ENCODE peak calls at places on chromosomes 13 and 19, in ten cellular contexts. One of them, this sample, is unnamed. For H3K9me3, the result is how much of the 10 kb centered on the place peaks cover.

GRCh38 chr19:13329766-13330165 is 176.5 kb downstream of the CACNA1A start:
- DNase-seq in ovary: no peak
- DNase-seq in T-helper 17 cell: no peak
- DNase-seq in AG04450: no peak
- DNase-seq in OCI-LY7: no peak
- DNase-seq in CD8-positive, alpha-beta memory T cell: no peak
- DNase-seq in cardiac muscle cell: no peak
- DNase-seq in A549: no peak
- DNase-seq in heart left ventricle: no peak
- DNase-seq in CD4-positive, CD25-positive, alpha-beta regulatory T cell: no peak
- DNase-seq in this sample: no peak

GRCh38 chr19:7718668-7719067 is 13.2 kb downstream of the CLEC4G start:
- DNase-seq in ovary: no peak
- DNase-seq in T-helper 17 cell: no peak
- DNase-seq in AG04450: no peak
- DNase-seq in OCI-LY7: peak
- DNase-seq in CD8-positive, alpha-beta memory T cell: peak
- DNase-seq in cardiac muscle cell: no peak
- DNase-seq in A549: no peak
- DNase-seq in heart left ventricle: no peak
- DNase-seq in CD4-positive, CD25-positive, alpha-beta regulatory T cell: no peak
- DNase-seq in this sample: peak

GRCh38 chr19:49809155-49809986 is 3.7 kb downstream of the FUZ start:
- DNase-seq in ovary: peak
- DNase-seq in T-helper 17 cell: peak
- DNase-seq in AG04450: no peak
- DNase-seq in OCI-LY7: peak
- DNase-seq in CD8-positive, alpha-beta memory T cell: peak
- DNase-seq in cardiac muscle cell: no peak
- DNase-seq in A549: peak
- DNase-seq in heart left ventricle: peak
- DNase-seq in CD4-positive, CD25-positive, alpha-beta regulatory T cell: peak
- DNase-seq in this sample: peak

GRCh38 chr19:16328824-16329482 is 4.3 kb downstream of the KLF2 start:
- DNase-seq in ovary: peak
- DNase-seq in T-helper 17 cell: peak
- DNase-seq in AG04450: no peak
- DNase-seq in OCI-LY7: peak
- DNase-seq in CD8-positive, alpha-beta memory T cell: peak
- DNase-seq in cardiac muscle cell: no peak
- DNase-seq in A549: no peak
- DNase-seq in heart left ventricle: no peak
- DNase-seq in CD4-positive, CD25-positive, alpha-beta regulatory T cell: peak
- DNase-seq in this sample: no peak

GRCh38 chr13:27728271-27728670 is 64.0 kb upstream of the GSX1 start:
- DNase-seq in ovary: no peak
- DNase-seq in T-helper 17 cell: no peak
- DNase-seq in AG04450: no peak
- DNase-seq in OCI-LY7: no peak
- DNase-seq in CD8-positive, alpha-beta memory T cell: no peak
- DNase-seq in cardiac muscle cell: peak
- DNase-seq in A549: no peak
- DNase-seq in heart left ventricle: no peak
- DNase-seq in CD4-positive, CD25-positive, alpha-beta regulatory T cell: no peak
- DNase-seq in this sample: no peak

GRCh38 chr19:1000095-1000494 is at the start of gene GRIN3B:
- DNase-seq in ovary: no peak
- DNase-seq in T-helper 17 cell: peak
- DNase-seq in AG04450: no peak
- DNase-seq in OCI-LY7: peak
- DNase-seq in CD8-positive, alpha-beta memory T cell: peak
- DNase-seq in cardiac muscle cell: peak
- DNase-seq in A549: peak
- DNase-seq in heart left ventricle: peak
- DNase-seq in CD4-positive, CD25-positive, alpha-beta regulatory T cell: peak
- DNase-seq in this sample: peak

GRCh38 chr13:39597828-39598227 is 5.2 kb downstream of the LHFPL6 start:
- DNase-seq in ovary: no peak
- DNase-seq in T-helper 17 cell: no peak
- DNase-seq in AG04450: no peak
- DNase-seq in OCI-LY7: peak
- DNase-seq in CD8-positive, alpha-beta memory T cell: no peak
- DNase-seq in cardiac muscle cell: peak
- DNase-seq in A549: no peak
- DNase-seq in heart left ventricle: no peak
- DNase-seq in CD4-positive, CD25-positive, alpha-beta regulatory T cell: no peak
- DNase-seq in this sample: no peak

GRCh38 chr13:29923554-29924481 is 73.4 kb upstream of the UBL3 start:
- DNase-seq in ovary: peak
- DNase-seq in T-helper 17 cell: peak
- DNase-seq in AG04450: peak
- DNase-seq in OCI-LY7: peak
- DNase-seq in CD8-positive, alpha-beta memory T cell: peak
- DNase-seq in cardiac muscle cell: peak
- DNase-seq in A549: peak
- DNase-seq in heart left ventricle: peak
- DNase-seq in CD4-positive, CD25-positive, alpha-beta regulatory T cell: peak
- DNase-seq in this sample: peak

GRCh38 chr13:31742102-31742695 is 2.9 kb downstream of the RXFP2 start:
- DNase-seq in ovary: peak
- DNase-seq in T-helper 17 cell: peak
- DNase-seq in AG04450: peak
- DNase-seq in OCI-LY7: peak
- DNase-seq in CD8-positive, alpha-beta memory T cell: peak
- DNase-seq in cardiac muscle cell: peak
- DNase-seq in A549: peak
- DNase-seq in heart left ventricle: no peak
- DNase-seq in CD4-positive, CD25-positive, alpha-beta regulatory T cell: peak
- DNase-seq in this sample: peak

GRCh38 chr19:29315566-29315965 is 102.6 kb upstream of the UQCRFS1 start:
- DNase-seq in ovary: no peak
- DNase-seq in T-helper 17 cell: no peak
- DNase-seq in AG04450: no peak
- DNase-seq in OCI-LY7: no peak
- DNase-seq in CD8-positive, alpha-beta memory T cell: no peak
- DNase-seq in cardiac muscle cell: no peak
- DNase-seq in A549: no peak
- DNase-seq in heart left ventricle: no peak
- DNase-seq in CD4-positive, CD25-positive, alpha-beta regulatory T cell: no peak
- DNase-seq in this sample: no peak

GRCh38 chr13:36495431-36495830 is 63.1 kb downstream of the CCNA1 start:
- DNase-seq in ovary: no peak
- DNase-seq in T-helper 17 cell: no peak
- DNase-seq in AG04450: no peak
- DNase-seq in OCI-LY7: no peak
- DNase-seq in CD8-positive, alpha-beta memory T cell: no peak
- DNase-seq in cardiac muscle cell: no peak
- DNase-seq in A549: no peak
- DNase-seq in heart left ventricle: no peak
- DNase-seq in CD4-positive, CD25-positive, alpha-beta regulatory T cell: no peak
- DNase-seq in this sample: no peak

GRCh38 chr13:106529415-106530208 is 5.8 kb downstream of the EFNB2 start:
- DNase-seq in ovary: no peak
- DNase-seq in T-helper 17 cell: no peak
- DNase-seq in AG04450: no peak
- DNase-seq in OCI-LY7: no peak
- DNase-seq in CD8-positive, alpha-beta memory T cell: no peak
- DNase-seq in cardiac muscle cell: no peak
- DNase-seq in A549: no peak
- DNase-seq in heart left ventricle: no peak
- DNase-seq in CD4-positive, CD25-positive, alpha-beta regulatory T cell: no peak
- DNase-seq in this sample: no peak

GRCh38 chr19:7831452-7831851 is 1.4 kb downstream of the EVI5L start:
- DNase-seq in ovary: peak
- DNase-seq in T-helper 17 cell: no peak
- DNase-seq in AG04450: no peak
- DNase-seq in OCI-LY7: peak
- DNase-seq in CD8-positive, alpha-beta memory T cell: no peak
- DNase-seq in cardiac muscle cell: peak
- DNase-seq in A549: peak
- DNase-seq in heart left ventricle: peak
- DNase-seq in CD4-positive, CD25-positive, alpha-beta regulatory T cell: no peak
- DNase-seq in this sample: no peak

DNA sequence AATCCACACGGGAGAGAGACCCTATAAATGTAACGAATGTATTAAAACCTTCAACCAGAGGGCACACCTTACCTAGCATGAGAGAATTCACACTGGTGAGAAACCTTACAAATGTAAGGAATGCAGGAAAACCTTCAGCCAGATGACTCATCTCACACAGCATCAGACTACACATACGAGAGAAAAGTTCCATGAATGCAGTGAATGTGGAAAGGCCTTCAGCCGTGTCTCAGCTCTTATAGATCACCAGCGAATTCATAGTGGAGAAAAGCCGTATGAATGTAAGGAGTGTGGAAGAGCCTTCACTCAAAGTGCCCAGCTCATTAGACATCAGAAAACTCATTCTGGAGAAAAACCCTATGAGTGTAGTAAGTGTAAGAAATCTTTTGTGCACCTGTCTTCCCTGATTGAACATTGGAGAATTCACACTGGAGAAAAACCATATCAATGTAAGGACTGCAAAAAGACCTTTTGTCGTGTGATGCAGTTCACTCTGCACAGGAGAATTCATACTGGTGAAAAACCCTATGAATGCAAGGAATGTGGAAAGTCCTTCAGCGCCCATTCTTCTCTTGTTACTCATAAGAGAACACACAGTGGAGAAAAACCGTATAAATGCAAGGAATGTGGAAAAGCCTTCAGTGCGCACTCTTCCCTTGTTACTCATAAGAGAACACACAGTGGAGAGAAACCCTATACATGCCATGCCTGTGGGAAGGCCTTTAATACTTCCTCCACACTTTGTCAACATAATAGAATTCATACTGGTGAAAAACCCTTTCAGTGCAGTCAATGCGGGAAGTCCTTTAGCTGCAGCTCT is 16.0 kb downstream of the ZNF582 start:
- DNase-seq in ovary: no peak
- DNase-seq in T-helper 17 cell: no peak
- DNase-seq in AG04450: no peak
- DNase-seq in OCI-LY7: no peak
- DNase-seq in CD8-positive, alpha-beta memory T cell: no peak
- DNase-seq in cardiac muscle cell: no peak
- DNase-seq in A549: no peak
- DNase-seq in heart left ventricle: no peak
- DNase-seq in CD4-positive, CD25-positive, alpha-beta regulatory T cell: no peak
- DNase-seq in this sample: no peak
- H3K9me3 ChIP-seq in ovary: under half
- H3K9me3 ChIP-seq in T-helper 17 cell: under half
- H3K9me3 ChIP-seq in AG04450: under half
- H3K9me3 ChIP-seq in OCI-LY7: under half
- H3K9me3 ChIP-seq in CD8-positive, alpha-beta memory T cell: under half
- H3K9me3 ChIP-seq in cardiac muscle cell: under half
- H3K9me3 ChIP-seq in A549: half or more
- H3K9me3 ChIP-seq in heart left ventricle: under half
- H3K9me3 ChIP-seq in CD4-positive, CD25-positive, alpha-beta regulatory T cell: half or more
- H3K9me3 ChIP-seq in this sample: half or more

GRCh38 chr19:51948979-51949378 is 21.7 kb downstream of the ZNF613 start:
- DNase-seq in ovary: peak
- DNase-seq in T-helper 17 cell: no peak
- DNase-seq in AG04450: no peak
- DNase-seq in OCI-LY7: no peak
- DNase-seq in CD8-positive, alpha-beta memory T cell: no peak
- DNase-seq in cardiac muscle cell: peak
- DNase-seq in A549: no peak
- DNase-seq in heart left ventricle: peak
- DNase-seq in CD4-positive, CD25-positive, alpha-beta regulatory T cell: no peak
- DNase-seq in this sample: no peak

GRCh38 chr19:51946602-51947001 is 19.3 kb downstream of the ZNF613 start:
- DNase-seq in ovary: no peak
- DNase-seq in T-helper 17 cell: no peak
- DNase-seq in AG04450: no peak
- DNase-seq in OCI-LY7: no peak
- DNase-seq in CD8-positive, alpha-beta memory T cell: no peak
- DNase-seq in cardiac muscle cell: no peak
- DNase-seq in A549: no peak
- DNase-seq in heart left ventricle: no peak
- DNase-seq in CD4-positive, CD25-positive, alpha-beta regulatory T cell: no peak
- DNase-seq in this sample: no peak

DNA sequence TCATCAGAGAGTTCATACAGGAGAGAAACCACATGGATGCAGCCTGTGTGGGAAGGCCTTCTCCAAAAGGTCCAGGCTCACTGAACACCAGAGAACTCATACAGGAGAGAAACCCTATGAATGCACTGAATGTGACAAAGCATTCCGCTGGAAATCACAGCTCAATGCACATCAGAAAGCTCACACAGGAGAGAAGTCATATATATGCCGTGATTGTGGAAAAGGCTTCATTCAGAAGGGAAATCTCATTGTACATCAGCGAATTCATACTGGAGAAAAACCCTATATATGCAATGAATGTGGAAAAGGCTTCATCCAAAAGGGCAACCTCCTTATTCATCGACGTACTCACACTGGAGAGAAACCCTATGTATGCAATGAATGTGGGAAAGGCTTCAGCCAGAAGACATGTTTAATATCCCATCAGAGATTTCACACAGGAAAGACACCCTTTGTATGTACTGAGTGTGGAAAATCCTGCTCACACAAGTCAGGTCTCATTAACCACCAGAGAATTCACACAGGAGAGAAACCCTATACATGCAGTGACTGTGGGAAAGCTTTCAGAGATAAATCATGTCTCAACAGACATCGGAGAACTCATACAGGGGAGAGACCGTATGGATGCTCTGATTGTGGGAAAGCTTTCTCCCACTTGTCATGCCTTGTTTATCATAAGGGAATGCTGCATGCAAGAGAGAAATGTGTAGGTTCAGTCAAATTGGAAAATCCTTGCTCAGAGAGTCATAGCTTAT is 17.7 kb downstream of the ZNF613 start:
- DNase-seq in ovary: no peak
- DNase-seq in T-helper 17 cell: no peak
- DNase-seq in AG04450: no peak
- DNase-seq in OCI-LY7: no peak
- DNase-seq in CD8-positive, alpha-beta memory T cell: no peak
- DNase-seq in cardiac muscle cell: no peak
- DNase-seq in A549: no peak
- DNase-seq in heart left ventricle: no peak
- DNase-seq in CD4-positive, CD25-positive, alpha-beta regulatory T cell: no peak
- DNase-seq in this sample: no peak
- H3K9me3 ChIP-seq in ovary: under half
- H3K9me3 ChIP-seq in T-helper 17 cell: half or more
- H3K9me3 ChIP-seq in AG04450: half or more
- H3K9me3 ChIP-seq in OCI-LY7: under half
- H3K9me3 ChIP-seq in CD8-positive, alpha-beta memory T cell: half or more
- H3K9me3 ChIP-seq in cardiac muscle cell: under half
- H3K9me3 ChIP-seq in A549: half or more
- H3K9me3 ChIP-seq in heart left ventricle: under half
- H3K9me3 ChIP-seq in CD4-positive, CD25-positive, alpha-beta regulatory T cell: half or more
- H3K9me3 ChIP-seq in this sample: half or more

GRCh38 chr19:11145147-11145924 is 10.2 kb downstream of the SPC24 start:
- DNase-seq in ovary: no peak
- DNase-seq in T-helper 17 cell: no peak
- DNase-seq in AG04450: no peak
- DNase-seq in OCI-LY7: no peak
- DNase-seq in CD8-positive, alpha-beta memory T cell: no peak
- DNase-seq in cardiac muscle cell: no peak
- DNase-seq in A549: no peak
- DNase-seq in heart left ventricle: no peak
- DNase-seq in CD4-positive, CD25-positive, alpha-beta regulatory T cell: no peak
- DNase-seq in this sample: no peak
- H3K9me3 ChIP-seq in ovary: under half
- H3K9me3 ChIP-seq in T-helper 17 cell: under half
- H3K9me3 ChIP-seq in AG04450: under half
- H3K9me3 ChIP-seq in OCI-LY7: under half
- H3K9me3 ChIP-seq in CD8-positive, alpha-beta memory T cell: under half
- H3K9me3 ChIP-seq in cardiac muscle cell: under half
- H3K9me3 ChIP-seq in A549: under half
- H3K9me3 ChIP-seq in heart left ventricle: under half
- H3K9me3 ChIP-seq in CD4-positive, CD25-positive, alpha-beta regulatory T cell: under half
- H3K9me3 ChIP-seq in this sample: under half

GRCh38 chr13:23686948-23687347 is 116.7 kb downstream of the TNFRSF19 start:
- DNase-seq in ovary: no peak
- DNase-seq in T-helper 17 cell: no peak
- DNase-seq in AG04450: no peak
- DNase-seq in OCI-LY7: no peak
- DNase-seq in CD8-positive, alpha-beta memory T cell: no peak
- DNase-seq in cardiac muscle cell: no peak
- DNase-seq in A549: no peak
- DNase-seq in heart left ventricle: no peak
- DNase-seq in CD4-positive, CD25-positive, alpha-beta regulatory T cell: no peak
- DNase-seq in this sample: no peak
- H3K9me3 ChIP-seq in ovary: under half
- H3K9me3 ChIP-seq in T-helper 17 cell: under half
- H3K9me3 ChIP-seq in AG04450: under half
- H3K9me3 ChIP-seq in OCI-LY7: under half
- H3K9me3 ChIP-seq in CD8-positive, alpha-beta memory T cell: under half
- H3K9me3 ChIP-seq in cardiac muscle cell: under half
- H3K9me3 ChIP-seq in A549: under half
- H3K9me3 ChIP-seq in heart left ventricle: under half
- H3K9me3 ChIP-seq in CD4-positive, CD25-positive, alpha-beta regulatory T cell: under half
- H3K9me3 ChIP-seq in this sample: under half